ENCODE peak calls at places on chromosomes 13 and 19, in seven cellular contexts. S is left ventricle myocardium inferior, Z is NB4, P is tibial artery, D is transverse colon, F is retinal pigment epithelial cell, R is ovary. O is an unnamed sample.

GRCh38 chr13:67048084-67048792 is 181.9 kb downstream of the PCDH9 start:
- DNase-seq in P (no peak), S (no peak), F (no peak), R (no peak), Z (no peak), D (no peak), O (peak; percentile 34)

GRCh38 chr13:76231522-76232167 is 595.5 kb downstream of the LMO7 start:
- DNase-seq in P (no peak), F (no peak), Z (no peak), D (no peak), R (no peak), S (no peak), O (no peak)

GRCh38 chr19:632228-633067 is 889 bp downstream of the POLRMT start:
- DNase-seq in D (peak; percentile 78), S (no peak), R (no peak), Z (peak; percentile 67), P (no peak), F (no peak), O (no peak)

GRCh38 chr19:13861714-13862531 is 15.0 kb upstream of the NANOS3 start:
- DNase-seq in R (peak; percentile 96), P (peak; percentile 92), D (peak; percentile 95), S (peak; percentile 94), Z (peak; percentile 87), F (peak; percentile 83), O (peak; percentile 77)

GRCh38 chr19:10003271-10003670 is 7.0 kb downstream of the COL5A3 start:
- DNase-seq in F (no peak), Z (no peak), P (no peak), D (no peak), S (no peak), R (no peak), O (no peak)

GRCh38 chr13:68439821-68440220 is 1209.7 kb upstream of the PCDH9 start:
- DNase-seq in R (no peak), Z (peak; percentile 5), F (no peak), D (no peak), S (no peak), P (no peak), O (no peak)

GRCh38 chr13:62294210-62294609 is 878.6 kb upstream of the PCDH20 start:
- DNase-seq in D (no peak), P (no peak), F (no peak), Z (no peak), R (no peak), S (no peak), O (no peak)

GRCh38 chr13:78098249-78098648 is 179.6 kb upstream of the EDNRB start:
- DNase-seq in R (no peak), F (no peak), S (no peak), D (no peak), Z (no peak), P (no peak), O (no peak)

GRCh38 chr19:42269518-42270345 is 680 bp downstream of the CIC start:
- DNase-seq in Z (no peak), F (no peak), P (no peak), D (no peak), R (peak; percentile 58), S (no peak), O (no peak)

GRCh38 chr13:112606125-112607001 is 18.4 kb upstream of the TUBGCP3 start:
- DNase-seq in S (peak; percentile 93), P (peak; percentile 90), D (peak; percentile 95), F (no peak), Z (peak; percentile 90), R (peak; percentile 95), O (no peak)

GRCh38 chr19:30648321-30648720 is 276.1 kb downstream of the ZNF536 start:
- DNase-seq in P (no peak), D (no peak), R (no peak), F (no peak), S (no peak), Z (no peak), O (no peak)

GRCh38 chr13:85586422-85586831 is 212.8 kb downstream of the SLITRK6 start:
- DNase-seq in F (no peak), Z (no peak), D (no peak), P (no peak), S (no peak), R (no peak), O (no peak)

GRCh38 chr13:66581691-66582090 is 648.4 kb downstream of the PCDH9 start:
- DNase-seq in R (no peak), F (no peak), S (no peak), P (no peak), Z (no peak), D (no peak), O (no peak)

GRCh38 chr13:40933508-40933907 is 85.6 kb downstream of the ELF1 start:
- DNase-seq in R (no peak), S (no peak), Z (no peak), P (no peak), F (no peak), D (no peak), O (no peak)

GRCh38 chr19:17469092-17469370 is 1.3 kb upstream of the SLC27A1 start:
- DNase-seq in P (no peak), D (no peak), F (no peak), S (no peak), Z (no peak), R (no peak), O (no peak)

GRCh38 chr19:43797556-43797955 is 4.7 kb downstream of the LYPD5 start:
- DNase-seq in F (no peak), P (no peak), S (no peak), R (no peak), Z (no peak), D (no peak), O (no peak)

GRCh38 chr19:43799502-43800142 is 2.6 kb downstream of the LYPD5 start:
- DNase-seq in F (no peak), R (no peak), P (no peak), Z (no peak), D (peak; percentile 60), S (no peak), O (no peak)

GRCh38 chr19:43797118-43797517 is 5.1 kb downstream of the LYPD5 start:
- DNase-seq in D (no peak), P (no peak), Z (no peak), R (no peak), S (no peak), F (no peak), O (no peak)

GRCh38 chr19:43798026-43798545 is 4.2 kb downstream of the LYPD5 start:
- DNase-seq in P (no peak), D (no peak), S (no peak), F (no peak), R (no peak), Z (no peak), O (no peak)

DNA sequence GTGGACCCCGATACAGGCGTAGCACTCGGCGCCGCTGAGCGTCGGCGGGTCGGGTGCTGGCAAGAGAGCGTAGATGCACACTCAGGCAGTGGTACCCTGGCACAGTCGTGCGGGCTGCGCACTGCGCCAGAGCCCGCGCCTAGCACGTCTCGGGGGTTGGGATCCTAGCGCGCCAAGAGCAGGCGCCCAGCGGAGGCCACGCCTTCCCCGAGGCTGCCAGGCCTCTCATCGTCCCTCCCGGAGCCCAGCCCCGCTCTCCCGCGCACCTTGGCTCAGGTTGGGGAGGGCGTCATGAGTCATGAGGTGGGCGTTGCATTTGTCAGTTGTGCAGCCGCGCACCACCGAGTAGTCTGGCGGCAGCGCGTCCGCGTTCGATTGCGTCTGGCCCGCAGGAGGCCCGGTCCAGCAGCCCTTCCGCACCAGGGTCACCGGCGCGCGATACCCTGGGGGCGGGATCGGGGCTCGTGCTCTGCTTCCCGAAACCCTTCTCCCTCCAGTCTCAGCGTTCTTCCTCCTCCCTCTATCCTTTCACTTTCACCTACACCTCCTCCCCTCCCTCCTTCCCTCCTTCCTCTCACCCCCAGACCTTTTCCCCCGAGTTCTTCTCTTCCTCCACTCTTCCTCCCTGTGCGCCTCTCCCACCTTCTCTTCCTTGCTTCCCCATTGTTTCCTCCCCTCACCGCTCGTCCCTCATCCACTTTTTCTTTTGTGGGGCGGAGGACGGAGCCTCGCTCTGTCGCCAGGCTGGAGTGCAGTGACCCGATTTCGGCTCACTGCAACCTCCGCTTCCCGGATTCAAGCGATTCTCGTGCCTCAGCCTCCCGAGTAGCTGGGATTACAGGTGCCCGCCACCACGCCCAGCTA is 3.5 kb downstream of the LYPD5 start:
- DNase-seq in D (peak; percentile 69), F (no peak), P (no peak), R (no peak), S (no peak), Z (peak; percentile 6), O (no peak)
- H3K4me3 ChIP-seq in D (peak overlapping the region; percentile 58), F (peak overlapping the region; percentile 43), P (peak overlapping the region; percentile 38), R (no peak overlapping the region), S (peak overlapping the region; percentile 67), Z (no peak overlapping the region), O (peak overlapping the region; percentile 61)

GRCh38 chr13:46369506-46370268 is 17.4 kb downstream of the RUBCNL start:
- DNase-seq in Z (no peak), P (peak; percentile 43), R (no peak), S (no peak), D (no peak), F (no peak), O (peak; percentile 85)
- H3K4me3 ChIP-seq in Z (no peak overlapping the region), P (no peak overlapping the region), R (no peak overlapping the region), S (no peak overlapping the region), D (no peak overlapping the region), F (no peak overlapping the region), O (no peak overlapping the region)

DNA sequence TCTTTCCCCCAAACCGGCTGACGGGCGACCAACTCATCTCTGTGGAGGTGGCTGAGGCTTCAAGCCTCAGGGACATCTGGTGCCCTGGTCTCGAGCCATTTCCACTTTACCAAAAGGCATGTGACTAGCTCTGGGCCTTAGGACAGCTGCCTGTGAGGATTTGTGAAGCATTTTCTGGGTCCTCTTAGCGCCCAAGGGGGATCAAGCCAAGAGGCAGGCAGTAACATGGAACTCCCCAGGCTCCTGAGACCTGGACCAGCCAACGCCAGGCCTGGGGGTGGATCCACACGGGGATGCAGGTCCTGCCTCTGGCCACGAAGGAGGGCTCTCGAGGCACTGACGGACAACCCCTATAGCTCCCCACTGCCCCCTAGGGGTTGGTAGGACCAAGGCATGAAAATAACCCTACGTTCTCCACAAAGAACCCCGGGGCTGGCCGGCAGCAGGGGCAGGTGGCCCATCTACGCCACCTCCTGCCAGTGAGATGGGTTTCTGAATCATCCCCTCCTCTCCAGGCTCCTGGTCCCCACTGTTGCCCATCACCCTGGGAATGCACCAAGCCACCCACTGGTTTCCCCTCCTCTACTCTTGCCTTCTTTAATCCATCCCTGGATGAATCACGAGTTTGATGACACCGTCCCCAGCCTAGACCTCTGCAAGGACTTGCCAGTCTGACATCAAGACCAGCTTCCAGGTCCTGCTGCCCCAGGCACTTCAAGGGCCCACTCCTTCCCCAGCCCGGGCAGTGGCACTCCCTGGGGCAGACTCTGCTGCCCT is 7.0 kb upstream of the MYDGF start:
- DNase-seq in R (no peak), Z (peak; percentile 52), D (peak; percentile 34), P (no peak), F (peak; percentile 14), S (no peak), O (no peak)
- H3K4me3 ChIP-seq in R (no peak overlapping the region), Z (no peak overlapping the region), D (no peak overlapping the region), P (no peak overlapping the region), F (no peak overlapping the region), S (no peak overlapping the region), O (no peak overlapping the region)

DNA sequence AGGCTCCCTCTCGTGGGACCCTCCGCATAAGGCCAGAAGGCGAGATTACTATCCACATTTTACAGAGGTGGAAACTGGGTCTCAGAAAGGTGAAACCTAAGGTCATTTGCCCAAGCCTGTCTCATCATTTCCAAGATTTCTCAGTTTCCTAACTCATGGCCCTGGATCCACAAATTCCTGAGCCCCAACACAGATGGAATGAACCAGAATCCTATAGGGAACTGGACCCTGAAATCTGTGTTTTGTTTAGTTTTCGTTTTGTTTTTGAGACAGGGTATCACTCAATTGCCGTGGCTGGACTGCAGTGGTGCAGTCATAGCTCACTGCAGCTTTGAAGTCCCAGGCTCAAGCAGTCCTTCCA is 563 bp upstream of the GNG7 start:
- DNase-seq in D (no peak), F (no peak), Z (no peak), P (no peak), R (no peak), S (no peak), O (no peak)
- H3K4me3 ChIP-seq in D (peak overlapping the region; percentile 9), F (peak overlapping the region; percentile 22), Z (no peak overlapping the region), P (peak overlapping the region; percentile 47), R (peak overlapping the region; percentile 27), S (peak overlapping the region; percentile 67), O (peak overlapping the region; percentile 40)

GRCh38 chr19:40411125-40411842 is 1.9 kb downstream of the PRX start:
- DNase-seq in R (no peak), S (peak; percentile 70), F (no peak), Z (no peak), P (no peak), D (peak; percentile 40), O (no peak)
- H3K4me3 ChIP-seq in R (no peak overlapping the region), S (peak overlapping the region; percentile 33), F (no peak overlapping the region), Z (no peak overlapping the region), P (no peak overlapping the region), D (no peak overlapping the region), O (no peak overlapping the region)

O was measured in AG04449.